ENCODE peak calls at places on chromosomes 16 and 17, in ten cellular contexts. B, L, P, D, E, A, O, M, F and T are unnamed samples.
A peak's percentile ranks its signal among the peaks of the same experiment; 100 is the strongest.

GRCh38 chr17:28744104-28744801 is 442 bp downstream of the TRAF4 start:
- DNase-seq in B (peak; percentile 83), L (peak; percentile 74), P (peak; percentile 61), D (peak; percentile 70), E (peak; percentile 81), A (peak; percentile 91), O (peak; percentile 91), M (no peak), F (no peak), T (peak; percentile 54)

GRCh38 chr17:17767497-17768286 is 69.1 kb downstream of the SREBF1 start:
- DNase-seq in B (no peak), L (no peak), P (no peak), D (no peak), E (no peak), A (no peak), O (no peak), M (no peak), F (no peak), T (no peak)

GRCh38 chr17:67051155-67051538 is 6.8 kb downstream of the CACNG1 start:
- DNase-seq in B (no peak), L (no peak), P (no peak), D (no peak), E (no peak), A (no peak), O (no peak), M (no peak), F (no peak), T (no peak)

GRCh38 chr16:11816123-11816522 is 19.1 kb upstream of the ZC3H7A start:
- DNase-seq in B (no peak), L (no peak), P (no peak), D (no peak), E (no peak), A (no peak), O (no peak), M (no peak), F (no peak), T (no peak)

GRCh38 chr17:75032896-75033294 is 13.9 kb downstream of the ATP5PD start:
- DNase-seq in B (peak; percentile 48), L (no peak), P (no peak), D (no peak), E (peak; percentile 48), A (no peak), O (no peak), M (no peak), F (no peak), T (no peak)

GRCh38 chr16:19410435-19411153 is 7.1 kb upstream of the TMC5 start:
- DNase-seq in B (no peak), L (no peak), P (peak; percentile 75), D (peak; percentile 77), E (peak; percentile 70), A (no peak), O (peak; percentile 76), M (no peak), F (peak; percentile 47), T (no peak)

GRCh38 chr17:61208301-61209098 is 191.1 kb upstream of the TBX2 start:
- DNase-seq in B (no peak), L (no peak), P (no peak), D (no peak), E (peak; percentile 25), A (no peak), O (no peak), M (no peak), F (no peak), T (no peak)

GRCh38 chr16:28317040-28317880 is 24.9 kb downstream of the SBK1 start:
- DNase-seq in B (peak; percentile 54), L (no peak), P (peak; percentile 65), D (peak; percentile 56), E (peak; percentile 62), A (peak; percentile 81), O (peak; percentile 90), M (no peak), F (no peak), T (no peak)

GRCh38 chr17:28901866-28902818 is 737 bp downstream of the DHRS13 start:
- DNase-seq in B (peak; percentile 69), L (no peak), P (peak; percentile 46), D (peak; percentile 65), E (peak; percentile 40), A (peak; percentile 80), O (peak; percentile 83), M (no peak), F (no peak), T (no peak)

GRCh38 chr16:2827481-2827790 is 2.7 kb upstream of the ZG16B start:
- DNase-seq in B (no peak), L (peak; percentile 48), P (no peak), D (peak; percentile 4), E (no peak), A (no peak), O (no peak), M (no peak), F (no peak), T (no peak)

GRCh38 chr16:29819506-29819905 is 756 bp upstream of the MVP start:
- DNase-seq in B (no peak), L (no peak), P (no peak), D (peak; percentile 61), E (peak; percentile 50), A (no peak), O (no peak), M (no peak), F (no peak), T (no peak)
- TF ChIP-seq CTCF in B (no peak), L (no peak), P (peak; percentile 22), D (peak; percentile 49), E (peak; percentile 41), A (no peak), O (peak; percentile 35), M (no peak), F (peak; percentile 14), T (no peak)

GRCh38 chr17:81250286-81251090 is 11.4 kb downstream of the NDUFAF8 start:
- DNase-seq in B (no peak), L (no peak), P (no peak), D (no peak), E (no peak), A (no peak), O (no peak), M (no peak), F (no peak), T (no peak)
- TF ChIP-seq EP300 in B (no peak), L (no peak), P (no peak), D (no peak), E (no peak), A (no peak), O (no peak), M (no peak), F (no peak), T (no peak)

GRCh38 chr17:39402890-39403605 is 1.6 kb upstream of the FBXL20 start:
- DNase-seq in B (no peak), L (no peak), P (no peak), D (no peak), E (no peak), A (no peak), O (no peak), M (no peak), F (no peak), T (no peak)

GRCh38 chr17:39406951-39407350 is 5.5 kb upstream of the FBXL20 start:
- DNase-seq in B (no peak), L (no peak), P (no peak), D (no peak), E (no peak), A (no peak), O (no peak), M (no peak), F (no peak), T (no peak)

GRCh38 chr17:39401412-39402278 is at the start of gene FBXL20:
- DNase-seq in B (peak; percentile 98), L (peak; percentile 96), P (peak; percentile 96), D (peak; percentile 95), E (peak; percentile 91), A (peak; percentile 99), O (peak; percentile 99), M (peak; percentile 94), F (peak; percentile 62), T (peak; percentile 94)

GRCh38 chr17:39402279-39402889 is 958 bp upstream of the FBXL20 start:
- DNase-seq in B (peak; percentile 93), L (peak; percentile 96), P (peak; percentile 93), D (peak; percentile 94), E (peak; percentile 97), A (peak; percentile 96), O (peak; percentile 92), M (peak; percentile 94), F (peak; percentile 73), T (peak; percentile 93)

GRCh38 chr17:39404542-39405378 is 3.3 kb upstream of the FBXL20 start:
- DNase-seq in B (no peak), L (no peak), P (no peak), D (no peak), E (peak; percentile 67), A (peak; percentile 20), O (no peak), M (no peak), F (no peak), T (no peak)
- TF ChIP-seq CTCF in B (no peak), L (no peak), P (no peak), D (no peak), E (no peak), A (no peak), O (no peak), M (no peak), F (no peak), T (no peak)

GRCh38 chr17:48614904-48615211 is 234 bp downstream of the HOXB8 start:
- DNase-seq in B (no peak), L (no peak), P (no peak), D (no peak), E (peak; percentile 39), A (no peak), O (no peak), M (no peak), F (no peak), T (no peak)

GRCh38 chr17:48612456-48612853 is 1.6 kb upstream of the HOXB7 start:
- DNase-seq in B (no peak), L (no peak), P (no peak), D (no peak), E (peak; percentile 59), A (no peak), O (no peak), M (no peak), F (no peak), T (no peak)

GRCh38 chr17:48613862-48614694 is 1.0 kb downstream of the HOXB8 start:
- DNase-seq in B (no peak), L (no peak), P (no peak), D (no peak), E (peak; percentile 71), A (no peak), O (no peak), M (no peak), F (no peak), T (no peak)

GRCh38 chr17:48611681-48612455 is 1.1 kb upstream of the HOXB7 start:
- DNase-seq in B (no peak), L (no peak), P (no peak), D (peak; percentile 59), E (peak; percentile 71), A (no peak), O (no peak), M (no peak), F (no peak), T (no peak)

DNA sequence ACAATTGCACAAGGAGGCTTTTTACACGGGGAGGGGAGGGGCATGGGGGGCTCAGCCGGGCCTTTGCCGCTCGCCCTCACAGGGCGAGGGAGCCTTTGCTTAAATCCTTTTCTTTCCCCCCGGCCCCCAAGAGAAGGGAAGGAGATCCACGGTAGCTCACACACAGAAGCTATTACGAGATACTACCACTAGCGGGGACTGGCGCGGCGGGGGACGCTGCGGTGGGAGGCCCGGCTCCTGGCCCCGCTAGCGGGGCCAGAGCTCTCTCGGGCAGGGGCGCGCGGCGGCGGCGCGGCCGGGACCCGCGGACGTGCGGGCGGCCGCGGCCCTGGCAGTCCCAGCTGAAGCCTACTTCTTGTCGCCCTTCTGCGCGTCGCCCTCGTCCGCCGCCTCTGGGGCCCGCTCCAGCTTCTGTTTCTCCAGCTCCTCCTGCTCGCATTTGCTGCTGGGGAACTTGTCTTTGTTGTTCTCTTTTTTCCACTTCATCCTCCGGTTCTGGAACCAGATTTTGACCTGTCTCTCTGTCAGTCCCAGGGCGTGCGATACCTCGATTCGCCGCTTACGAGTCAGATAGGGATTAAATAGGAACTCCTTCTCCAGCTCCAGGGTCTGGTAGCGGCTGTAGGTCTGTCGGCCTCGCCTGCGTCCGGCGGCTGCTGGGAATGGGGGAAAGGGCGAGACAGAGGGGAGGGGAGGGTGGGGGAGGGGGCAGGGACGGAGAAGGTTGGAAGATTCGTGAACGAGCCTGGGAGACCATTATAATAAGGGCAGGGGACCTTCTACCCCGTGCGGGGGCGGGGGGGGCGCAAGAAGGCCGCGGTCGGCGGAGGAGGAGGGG is 2.0 kb downstream of the HOXB8 start:
- DNase-seq in B (no peak), L (no peak), P (no peak), D (peak; percentile 49), E (peak; percentile 79), A (no peak), O (peak; percentile 88), M (no peak), F (no peak), T (no peak)
- TF ChIP-seq EP300 in B (no peak), L (no peak), P (no peak), D (no peak), E (no peak), A (no peak), O (no peak), M (no peak), F (no peak), T (no peak)